ENCODE peak calls at places on chromosome 16, in five cellular contexts. C, V, H, M and X are unnamed samples.

GRCh38 chr16:89143201-89143741 is 28.3 kb upstream of the CDH15 start:
- DNase-seq in C (no peak), M (no peak), V (no peak), H (no peak), X (no peak)

GRCh38 chr16:87463722-87464690 is 28.8 kb downstream of the ZCCHC14 start:
- DNase-seq in V (no peak), C (no peak), H (no peak), M (no peak), X (no peak)

GRCh38 chr16:11977206-11978041 is 890 bp downstream of the SNX29 start:
- DNase-seq in H (peak; percentile 55), M (no peak), V (no peak), C (peak; percentile 75), X (no peak)

GRCh38 chr16:78494105-78494504 is 394.7 kb downstream of the WWOX start:
- DNase-seq in H (no peak), C (no peak), V (no peak), M (no peak), X (no peak)

GRCh38 chr16:72099377-72099818 is 5.8 kb downstream of the DHX38 start:
- DNase-seq in V (peak; percentile 41), C (no peak), M (peak; percentile 55), H (peak; percentile 64), X (peak; percentile 71)

GRCh38 chr16:86117756-86118155 is 218.8 kb downstream of the IRF8 start:
- DNase-seq in M (peak; percentile 60), C (peak; percentile 38), V (no peak), H (no peak), X (no peak)

GRCh38 chr16:85444879-85445778 is 168.0 kb upstream of the GSE1 start:
- DNase-seq in H (no peak), M (no peak), C (no peak), V (peak; percentile 56), X (peak; percentile 22)

GRCh38 chr16:3945751-3946603 is 65.5 kb upstream of the CREBBP start:
- DNase-seq in H (peak; percentile 77), V (peak; percentile 60), C (no peak), M (no peak), X (peak; percentile 68)

GRCh38 chr16:3274490-3274889 is 8.8 kb upstream of the ZNF263 start:
- DNase-seq in V (no peak), C (no peak), M (no peak), H (no peak), X (no peak)

GRCh38 chr16:19765860-19766553 is 47.9 kb downstream of the IQCK start:
- DNase-seq in C (peak; percentile 76), V (peak; percentile 68), H (no peak), M (no peak), X (no peak)

GRCh38 chr16:85924675-85925074 is 25.7 kb downstream of the IRF8 start:
- DNase-seq in M (no peak), V (no peak), C (no peak), H (peak; percentile 75), X (no peak)

GRCh38 chr16:19415461-19415860 is 2.2 kb upstream of the TMC5 start:
- DNase-seq in V (peak; percentile 73), H (no peak), M (no peak), C (no peak), X (no peak)

GRCh38 chr16:66315210-66315825 is 51.2 kb upstream of the CDH5 start:
- DNase-seq in C (peak; percentile 78), V (peak; percentile 69), H (peak; percentile 83), M (peak; percentile 74), X (peak; percentile 80)

GRCh38 chr16:28910046-28911031 is 14.7 kb downstream of the RABEP2 start:
- DNase-seq in V (no peak), M (no peak), C (no peak), H (peak; percentile 30), X (peak; percentile 17)

GRCh38 chr16:10205688-10206087 is 23.5 kb upstream of the GRIN2A start:
- DNase-seq in C (no peak), M (no peak), V (no peak), H (no peak), X (no peak)

GRCh38 chr16:74724820-74725549 is 24.3 kb upstream of the MLKL start:
- DNase-seq in H (peak; percentile 76), M (no peak), C (no peak), V (no peak), X (no peak)
- TF ChIP-seq CTCF in H (no peak), M (no peak), C (peak; percentile 31), V (no peak), X (no peak)

GRCh38 chr16:1379863-1380174 is 28.1 kb downstream of the GNPTG start:
- DNase-seq in M (no peak), C (no peak), V (no peak), H (no peak), X (peak; percentile 63)
- TF ChIP-seq CTCF in M (no peak), C (no peak), V (no peak), H (no peak), X (no peak)

GRCh38 chr16:80680839-80681238 is 123.6 kb downstream of the CDYL2 start:
- DNase-seq in C (no peak), H (no peak), V (no peak), M (no peak), X (no peak)

GRCh38 chr16:80681436-80681835 is 123.0 kb downstream of the CDYL2 start:
- DNase-seq in C (no peak), H (no peak), V (no peak), M (no peak), X (no peak)

GRCh38 chr16:80684136-80684765 is 120.1 kb downstream of the CDYL2 start:
- DNase-seq in C (no peak), M (no peak), H (no peak), V (no peak), X (no peak)

GRCh38 chr16:80683646-80684045 is 120.8 kb downstream of the CDYL2 start:
- DNase-seq in H (no peak), M (no peak), V (no peak), C (no peak), X (no peak)

DNA sequence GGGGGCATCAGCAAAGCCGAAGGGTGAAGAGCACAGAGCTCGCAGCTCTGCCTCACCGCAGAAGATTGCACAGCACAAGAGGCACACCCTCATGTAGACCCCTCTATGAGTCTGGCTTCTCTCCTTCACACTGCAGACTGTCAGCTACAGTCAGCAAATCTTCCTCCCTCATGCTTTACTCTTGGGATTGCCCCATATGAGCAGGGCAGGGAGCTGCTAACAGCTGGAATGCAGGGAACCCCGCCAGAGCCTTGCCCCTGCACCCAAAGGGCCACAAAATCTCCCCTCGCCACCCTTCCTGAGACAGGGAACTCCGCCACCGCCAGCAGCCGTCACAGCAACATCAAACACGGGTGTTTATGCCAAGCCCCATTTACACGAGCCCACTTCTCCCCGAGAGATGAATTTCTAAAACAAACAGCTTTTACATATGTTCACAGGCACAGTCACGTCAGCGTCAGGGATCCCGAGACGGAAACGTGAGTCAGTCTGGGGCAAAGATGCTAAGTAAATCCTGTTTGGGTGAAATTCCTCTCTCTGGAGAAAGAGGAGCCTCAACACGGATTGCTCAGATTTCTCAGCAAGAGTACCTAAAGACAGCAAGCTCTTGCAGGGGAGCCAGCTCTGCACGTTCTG is 121.8 kb downstream of the CDYL2 start:
- DNase-seq in M (no peak), C (no peak), H (no peak), V (no peak), X (no peak)
- TF ChIP-seq CTCF in M (no peak), C (no peak), H (no peak), V (no peak), X (no peak)

GRCh38 chr16:31537362-31537921 is 9.7 kb downstream of the AHSP start:
- DNase-seq in V (no peak), H (no peak), M (peak; percentile 30), C (no peak), X (no peak)
- TF ChIP-seq CTCF in V (no peak), H (no peak), M (no peak), C (no peak), X (no peak)

GRCh38 chr16:17544785-17545184 is 74.0 kb upstream of the XYLT1 start:
- DNase-seq in H (no peak), V (no peak), C (no peak), M (no peak), X (no peak)
- TF ChIP-seq CTCF in H (no peak), V (no peak), C (no peak), M (peak; percentile 16), X (peak; percentile 49)

GRCh38 chr16:55252577-55252976 is 71.4 kb upstream of the IRX6 start:
- DNase-seq in C (no peak), M (no peak), H (no peak), V (no peak), X (no peak)
- TF ChIP-seq CTCF in C (no peak), M (no peak), H (no peak), V (no peak), X (no peak)

GRCh38 chr16:25108054-25108453 is 3.5 kb upstream of the LCMT1 start:
- DNase-seq in H (no peak), V (no peak), C (no peak), M (no peak), X (peak; percentile 45)

GRCh38 chr16:25109643-25110042 is 1.9 kb upstream of the LCMT1 start:
- DNase-seq in H (peak; percentile 92), V (no peak), M (no peak), C (no peak), X (peak; percentile 67)

GRCh38 chr16:25107466-25107792 is 4.1 kb upstream of the LCMT1 start:
- DNase-seq in M (no peak), C (no peak), H (no peak), V (no peak), X (no peak)

GRCh38 chr16:25110392-25110947 is 1.1 kb upstream of the LCMT1 start:
- DNase-seq in H (no peak), V (no peak), M (no peak), C (no peak), X (no peak)

GRCh38 chr16:25106567-25107465 is 4.7 kb upstream of the LCMT1 start:
- DNase-seq in M (peak; percentile 93), H (peak; percentile 86), V (peak; percentile 97), C (peak; percentile 97), X (peak; percentile 94)
- TF ChIP-seq CTCF in M (no peak), H (no peak), V (no peak), C (no peak), X (no peak)

GRCh38 chr16:81730090-81731051 is 48.7 kb upstream of the PLCG2 start:
- DNase-seq in C (peak; percentile 83), H (peak; percentile 74), M (peak; percentile 98), V (peak; percentile 89), X (peak; percentile 91)
- TF ChIP-seq CTCF in C (peak; percentile 30), H (peak; percentile 81), M (peak; percentile 68), V (peak; percentile 54), X (peak; percentile 89)

GRCh38 chr16:54060599-54061355 is 225.8 kb downstream of the IRX3 start:
- DNase-seq in C (no peak), M (no peak), V (no peak), H (no peak), X (no peak)

GRCh38 chr16:54062361-54063346 is 223.9 kb downstream of the IRX3 start:
- DNase-seq in V (no peak), M (no peak), H (no peak), C (no peak), X (no peak)

GRCh38 chr16:54066451-54067056 is 220.0 kb downstream of the IRX3 start:
- DNase-seq in C (no peak), V (no peak), H (peak; percentile 60), M (no peak), X (no peak)

GRCh38 chr16:54061454-54061853 is 225.1 kb downstream of the IRX3 start:
- DNase-seq in M (no peak), V (no peak), H (no peak), C (no peak), X (no peak)

DNA sequence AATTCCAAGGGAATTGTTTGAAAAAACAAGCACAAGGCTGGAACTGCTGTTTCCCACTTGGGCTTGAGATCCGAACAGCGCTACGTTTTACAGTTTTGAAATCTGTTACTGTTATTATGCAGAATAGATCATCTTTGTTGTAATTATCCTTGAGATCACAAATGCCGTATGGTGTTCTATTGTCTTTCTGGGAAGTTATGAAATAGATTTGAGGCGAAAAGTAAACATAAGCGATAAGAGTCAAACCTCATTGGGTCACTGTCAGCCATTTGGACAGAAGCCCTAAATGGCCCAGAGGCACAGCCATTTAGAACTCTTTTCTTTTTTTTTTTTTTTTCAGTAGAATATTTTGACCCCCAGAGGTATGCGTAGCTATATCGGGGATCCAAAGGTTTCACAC is 223.2 kb downstream of the IRX3 start:
- DNase-seq in H (no peak), C (no peak), M (no peak), V (no peak), X (no peak)
- TF ChIP-seq CTCF in H (no peak), C (no peak), M (no peak), V (no peak), X (no peak)